ENCODE peak calls at places on chromosomes 3 and 15, in four cellular contexts. F is transverse colon; H is CD8-positive, alpha-beta T cell; P is heart right ventricle. Q is an unnamed sample.

GRCh38 chr3:190586631-190587000 is 72.7 kb downstream of the IL1RAP start:
- DNase-seq in F (no peak), H (no peak), P (no peak), Q (peak; percentile 64)

GRCh38 chr3:4011136-4011535 is 211.9 kb downstream of the LRRN1 start:
- DNase-seq in H (no peak), F (no peak), P (no peak), Q (no peak)

GRCh38 chr15:34619151-34619550 is 35.7 kb upstream of the GOLGA8B start:
- DNase-seq in P (no peak), F (no peak), H (no peak), Q (no peak)

GRCh38 chr3:1195922-1196321 is 103.1 kb downstream of the CNTN6 start:
- DNase-seq in F (no peak), H (no peak), P (no peak), Q (peak; percentile 8)

GRCh38 chr3:197792019-197792647 is 1.1 kb downstream of the LRCH3 start:
- DNase-seq in P (no peak), H (no peak), F (no peak), Q (no peak)

GRCh38 chr3:49351521-49352011 is 6.6 kb downstream of the GPX1 start:
- DNase-seq in H (no peak), F (no peak), P (no peak), Q (peak; percentile 62)

GRCh38 chr3:176651622-176652021 is 545.7 kb downstream of the TBL1XR1 start:
- DNase-seq in H (no peak), P (no peak), F (no peak), Q (no peak)

GRCh38 chr15:43775411-43775965 is 1.3 kb downstream of the ELL3 start:
- DNase-seq in F (peak; percentile 89), H (no peak), P (no peak), Q (peak; percentile 61)

GRCh38 chr3:15470804-15471203 is 43.4 kb downstream of the EAF1 start:
- DNase-seq in H (no peak), F (no peak), P (no peak), Q (no peak)

GRCh38 chr15:67917037-67917436 is 77.2 kb upstream of the RNU6-1 start:
- DNase-seq in F (no peak), H (no peak), P (peak; percentile 38), Q (peak; percentile 81)

GRCh38 chr3:131591394-131591990 is 88.7 kb upstream of the MRPL3 start:
- DNase-seq in P (peak; percentile 6), H (no peak), F (no peak), Q (peak; percentile 67)

GRCh38 chr3:152385761-152386160 is 117.0 kb downstream of the MBNL1 start:
- DNase-seq in H (no peak), F (no peak), P (no peak), Q (no peak)

GRCh38 chr3:53151870-53152269 is 9.1 kb upstream of the PRKCD start:
- DNase-seq in F (no peak), H (no peak), P (no peak), Q (no peak)

GRCh38 chr3:29614954-29615353 is 334.1 kb downstream of the RBMS3 start:
- DNase-seq in H (no peak), F (no peak), P (no peak), Q (no peak)

GRCh38 chr3:12722205-12722604 is 36.9 kb downstream of the TMEM40 start:
- DNase-seq in H (no peak), F (no peak), P (no peak), Q (no peak)

GRCh38 chr3:129593595-129594339 is 12.7 kb downstream of the PLXND1 start:
- DNase-seq in P (no peak), H (peak; percentile 44), F (peak; percentile 43), Q (no peak)

GRCh38 chr15:99279290-99279689 is 28.0 kb downstream of the LRRC28 start:
- DNase-seq in P (no peak), F (no peak), H (no peak), Q (no peak)

GRCh38 chr3:140601881-140602280 is 76.0 kb upstream of the TRIM42 start:
- DNase-seq in F (no peak), H (no peak), P (no peak), Q (no peak)

GRCh38 chr3:123760817-123761216 is 123.3 kb downstream of the MYLK start:
- DNase-seq in H (no peak), P (no peak), F (no peak), Q (no peak)

GRCh38 chr3:11482024-11482423 is 161.7 kb downstream of the VGLL4 start:
- DNase-seq in P (peak; percentile 78), H (no peak), F (peak; percentile 30), Q (no peak)

GRCh38 chr15:70248116-70249025 is 150.7 kb upstream of the TLE3 start:
- DNase-seq in F (no peak), H (no peak), P (no peak), Q (no peak)

GRCh38 chr3:104411760-104412159 is 954.9 kb upstream of the ALCAM start:
- DNase-seq in F (no peak), H (no peak), P (no peak), Q (no peak)

GRCh38 chr15:90845201-90845949 is 23.0 kb upstream of the FURIN start:
- DNase-seq in H (no peak), F (peak; percentile 29), P (no peak), Q (peak; percentile 98)

GRCh38 chr3:159131376-159131775 is 329.5 kb downstream of the MFSD1 start:
- DNase-seq in H (no peak), F (no peak), P (no peak), Q (no peak)

GRCh38 chr3:112550859-112551258 is 10.9 kb downstream of the ATG3 start:
- DNase-seq in F (no peak), P (no peak), H (no peak), Q (no peak)

GRCh38 chr15:95988574-95988887 is 342.0 kb upstream of the NR2F2 start:
- DNase-seq in P (no peak), F (no peak), H (no peak), Q (no peak)

GRCh38 chr3:186790261-186790981 is 7.0 kb downstream of the EIF4A2 start:
- DNase-seq in P (no peak), H (no peak), F (no peak), Q (peak; percentile 28)

GRCh38 chr3:46423588-46423987 is 16.5 kb downstream of the CCRL2 start:
- DNase-seq in H (no peak), F (no peak), P (no peak), Q (peak; percentile 38)

GRCh38 chr3:101084404-101084803 is 91.2 kb upstream of the ABI3BP start:
- DNase-seq in P (no peak), F (no peak), H (no peak), Q (no peak)

GRCh38 chr15:74584204-74584603 is 31.4 kb upstream of the CLK3 start:
- DNase-seq in F (no peak), H (no peak), P (no peak), Q (no peak)

GRCh38 chr15:38554354-38554753 is 10.3 kb downstream of the RASGRP1 start:
- DNase-seq in H (no peak), F (no peak), P (no peak), Q (no peak)

GRCh38 chr3:40779039-40779438 is 254.3 kb downstream of the ZNF621 start:
- DNase-seq in F (no peak), P (no peak), H (no peak), Q (no peak)

GRCh38 chr3:40782086-40782721 is 257.4 kb downstream of the ZNF621 start:
- DNase-seq in H (no peak), F (no peak), P (no peak), Q (peak; percentile 12)

GRCh38 chr3:40780341-40780800 is 255.6 kb downstream of the ZNF621 start:
- DNase-seq in H (no peak), F (peak; percentile 23), P (peak; percentile 78), Q (peak; percentile 56)

DNA sequence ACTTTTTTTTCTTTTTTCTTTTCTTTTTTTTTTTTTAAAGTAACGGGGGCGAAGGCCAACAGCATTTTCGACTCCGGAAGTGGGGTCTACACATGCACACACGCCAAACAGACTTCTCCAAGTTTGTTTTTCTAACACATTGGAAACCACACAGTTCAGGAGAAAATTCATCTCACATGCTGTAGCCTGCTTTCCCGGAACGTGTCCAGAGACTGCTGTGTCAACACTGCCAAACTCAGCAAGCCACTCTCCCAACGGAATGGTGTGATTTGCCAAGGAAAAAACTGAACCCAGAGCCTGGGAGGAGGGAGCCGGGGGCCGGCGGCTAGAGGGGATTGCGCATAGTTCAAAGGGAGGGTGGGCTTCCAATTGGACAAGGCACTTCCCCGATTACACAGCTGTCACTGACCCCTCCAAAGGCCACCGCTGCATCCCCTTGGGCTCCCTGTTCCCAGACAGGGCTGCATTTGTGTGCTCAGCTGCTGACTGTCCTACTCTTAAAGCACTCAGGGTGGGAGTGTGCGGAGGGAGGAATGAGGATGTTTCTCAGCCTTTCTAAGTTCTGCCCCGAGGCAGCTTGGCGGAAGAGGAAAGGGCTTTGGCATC is 256.1 kb downstream of the ZNF621 start:
- DNase-seq in F (no peak), H (no peak), P (peak; percentile 61), Q (peak; percentile 31)
- H3K4me3 ChIP-seq in F (no peak overlapping the region), H (no peak overlapping the region), P (peak overlapping the region; percentile 31), Q (no peak overlapping the region)

GRCh38 chr15:27764339-27764738 is 334.8 kb downstream of the OCA2 start:
- DNase-seq in F (no peak), H (no peak), P (no peak), Q (no peak)

GRCh38 chr15:27767918-27768640 is 331.0 kb downstream of the OCA2 start:
- DNase-seq in F (no peak), H (no peak), P (no peak), Q (no peak)

GRCh38 chr15:27768731-27769510 is 330.2 kb downstream of the OCA2 start:
- DNase-seq in H (no peak), P (no peak), F (no peak), Q (no peak)

GRCh38 chr15:27762471-27762870 is 336.6 kb downstream of the OCA2 start:
- DNase-seq in F (no peak), P (no peak), H (no peak), Q (no peak)

DNA sequence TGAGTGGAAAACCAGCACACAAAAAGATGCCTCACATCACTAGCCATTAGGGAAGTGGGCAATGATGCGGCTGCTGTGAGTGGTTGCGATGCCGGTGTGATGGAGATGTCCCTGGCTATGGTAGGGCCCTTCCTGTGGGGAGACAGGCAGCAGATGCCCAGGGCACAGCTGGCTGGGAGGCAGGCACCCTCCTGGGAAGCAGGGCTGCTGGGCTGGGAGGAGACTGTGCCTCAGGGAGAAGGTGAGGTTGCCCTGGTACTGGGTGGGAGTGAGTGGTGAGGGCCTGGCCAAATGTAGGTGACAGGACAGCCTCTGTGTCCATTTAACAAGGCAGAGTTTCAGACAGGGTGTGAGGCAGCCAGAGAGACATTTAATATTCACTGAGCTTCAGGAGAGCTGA is 335.6 kb downstream of the OCA2 start:
- DNase-seq in P (no peak), H (no peak), F (no peak), Q (no peak)
- H3K9me3 ChIP-seq in P (no peaks in the 10 kb centered on the region), H (no peaks in the 10 kb centered on the region), F (no peaks in the 10 kb centered on the region), Q (no peaks in the 10 kb centered on the region)

DNA sequence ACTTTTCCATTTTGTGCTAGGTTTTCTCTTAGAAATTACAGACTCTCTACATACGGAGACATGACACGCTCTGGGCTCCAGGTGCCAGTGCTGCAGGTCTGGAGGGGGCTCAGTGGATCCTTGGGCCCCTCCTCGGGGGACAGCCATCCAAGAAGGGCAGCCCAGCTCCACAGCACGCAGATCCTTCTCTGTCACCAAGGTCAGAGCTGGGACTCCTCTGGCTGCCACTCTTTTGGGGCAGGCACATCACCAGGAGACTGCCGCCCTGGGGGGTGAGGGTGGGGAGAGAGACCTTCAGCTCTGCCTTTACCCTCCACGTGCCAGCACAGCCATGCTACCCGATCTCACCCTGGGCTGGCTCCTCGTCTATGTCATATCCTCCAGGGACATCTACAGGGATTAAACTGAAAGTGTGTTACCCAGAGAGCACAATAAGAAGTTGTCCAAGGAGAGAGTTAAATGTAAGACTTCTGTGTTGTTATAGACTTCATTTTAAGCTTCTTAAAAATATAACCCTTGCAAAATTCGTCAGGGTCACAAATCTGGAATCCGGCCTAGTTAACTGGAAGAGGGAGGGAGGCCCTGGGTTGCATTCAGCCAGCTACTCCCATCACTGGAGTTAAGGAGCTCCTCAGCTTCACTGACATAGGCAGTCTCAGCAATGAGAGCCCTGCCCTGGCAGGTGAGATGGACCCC is 65.5 kb downstream of the ATP10A start:
- DNase-seq in P (no peak), F (no peak), H (no peak), Q (no peak)
- H3K27me3 ChIP-seq in P (no peaks in the 10 kb centered on the region), F (no peaks in the 10 kb centered on the region), H (no peaks in the 10 kb centered on the region), Q (no peaks in the 10 kb centered on the region)

GRCh38 chr3:61687663-61688306 is 126.4 kb downstream of the PTPRG start:
- DNase-seq in H (no peak), P (no peak), F (no peak), Q (no peak)
- H3K4me3 ChIP-seq in H (no peak overlapping the region), P (no peak overlapping the region), F (no peak overlapping the region), Q (no peak overlapping the region)